ENCODE peak calls at places on chromosomes 16 and 17, in ten cellular contexts. L, T, P, E, G, H, Q, N, F and Z are unnamed samples.

GRCh38 chr17:3968017-3968416 is 3.8 kb upstream of the ATP2A3 start:
- DNase-seq in G (no peak), Q (no peak), L (no peak), T (no peak), F (no peak), N (no peak), E (no peak), H (no peak), P (no peak), Z (no peak)

GRCh38 chr16:82603784-82604411 is 22.9 kb upstream of the CDH13 start:
- DNase-seq in F (peak; percentile 72), G (peak; percentile 86), T (peak; percentile 50), P (no peak), Q (peak; percentile 58), N (peak; percentile 78), L (no peak), E (no peak), H (no peak), Z (no peak)

GRCh38 chr17:4881761-4882555 is 17.4 kb upstream of the C17orf107 start:
- DNase-seq in N (peak; percentile 46), F (no peak), Q (no peak), G (peak; percentile 95), T (peak; percentile 66), H (peak; percentile 63), P (peak; percentile 63), E (no peak), L (peak; percentile 57), Z (peak; percentile 52)

GRCh38 chr16:56950881-56951771 is 10.6 kb upstream of the CETP start:
- DNase-seq in L (peak; percentile 17), Q (no peak), N (peak; percentile 63), P (peak; percentile 47), T (peak; percentile 59), E (no peak), H (peak; percentile 37), G (peak; percentile 88), F (peak; percentile 59), Z (no peak)

GRCh38 chr16:13110124-13110796 is 208.9 kb downstream of the SHISA9 start:
- DNase-seq in G (peak; percentile 70), P (no peak), N (no peak), F (peak; percentile 86), Q (no peak), L (no peak), H (no peak), E (no peak), T (no peak), Z (no peak)

GRCh38 chr17:50201226-50201854 is at the start of gene COL1A1:
- DNase-seq in Q (peak; percentile 96), E (peak; percentile 93), G (peak; percentile 77), F (peak; percentile 95), P (peak; percentile 93), N (peak; percentile 94), L (no peak), T (no peak), H (peak; percentile 68), Z (no peak)

GRCh38 chr16:54216268-54217187 is 70.1 kb downstream of the IRX3 start:
- DNase-seq in L (no peak), T (no peak), Q (peak; percentile 20), N (peak; percentile 42), P (peak; percentile 34), E (no peak), H (no peak), F (peak; percentile 13), G (no peak), Z (no peak)

GRCh38 chr17:17570798-17571716 is 20.5 kb downstream of the PEMT start:
- DNase-seq in F (no peak), E (no peak), P (peak; percentile 51), G (no peak), Q (no peak), N (no peak), H (no peak), L (no peak), T (no peak), Z (no peak)

DNA sequence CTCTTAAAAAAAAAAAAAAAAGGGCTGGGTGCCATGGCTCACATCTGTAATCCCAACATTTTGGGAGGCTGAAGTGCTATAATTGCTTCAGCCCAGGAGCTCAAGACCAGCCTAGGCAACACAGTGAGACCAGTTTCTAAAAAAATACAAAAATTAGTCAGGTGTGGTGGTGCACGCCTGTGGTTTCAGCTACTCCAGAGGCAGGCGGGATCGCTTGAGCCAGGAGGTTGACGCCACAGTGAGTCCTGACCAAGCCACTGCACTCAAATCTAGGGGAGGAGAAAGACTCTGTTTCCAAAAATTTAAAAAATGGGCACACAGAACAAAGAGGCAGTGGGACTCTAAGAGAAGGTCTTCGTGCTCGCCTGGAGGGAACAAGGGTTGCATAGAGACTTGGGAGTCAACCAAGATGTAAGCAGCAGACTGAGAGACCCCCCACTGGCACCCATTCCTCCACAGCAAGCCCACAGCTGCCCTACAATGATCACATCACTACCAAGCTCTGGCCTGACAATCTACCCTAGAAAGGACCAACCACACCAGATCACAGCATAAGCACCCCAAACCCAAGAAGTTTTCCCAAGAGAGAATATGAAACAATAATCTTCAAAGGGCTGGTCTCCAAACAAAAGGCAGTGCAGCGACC is 121.6 kb downstream of the ANKRD11 start:
- DNase-seq in P (no peak), F (no peak), H (no peak), Q (no peak), L (no peak), T (no peak), G (no peak), N (no peak), E (no peak), Z (no peak)
- TF ChIP-seq CTCF in P (no peak), F (no peak), H (no peak), Q (no peak), L (no peak), T (no peak), G (no peak), N (no peak), E (no peak), Z (no peak)

GRCh38 chr16:3123986-3124886 is 10.6 kb upstream of the ZNF213 start:
- DNase-seq in T (peak; percentile 98), E (peak; percentile 99), G (peak; percentile 99), H (peak; percentile 97), Q (peak; percentile 96), F (peak; percentile 85), N (peak; percentile 94), P (peak; percentile 97), L (peak; percentile 91), Z (peak; percentile 98)
- TF ChIP-seq CTCF in T (no peak), E (no peak), G (peak; percentile 56), H (peak; percentile 2), Q (peak; percentile 19), F (peak; percentile 42), N (peak; percentile 34), P (peak; percentile 10), L (peak; percentile 41), Z (no peak)

GRCh38 chr16:31094088-31094423 is 541 bp downstream of the VKORC1 start:
- DNase-seq in N (no peak), H (no peak), F (no peak), L (no peak), T (no peak), E (no peak), Q (no peak), G (peak; percentile 73), P (no peak), Z (no peak)

GRCh38 chr16:31092330-31092729 is 2.3 kb downstream of the VKORC1 start:
- DNase-seq in Q (no peak), P (no peak), G (no peak), L (no peak), F (peak; percentile 44), N (no peak), T (no peak), H (no peak), E (no peak), Z (no peak)

GRCh38 chr16:31090540-31090939 is 1.8 kb upstream of the PRSS53 start:
- DNase-seq in P (no peak), E (no peak), N (no peak), L (no peak), H (no peak), F (peak; percentile 42), G (no peak), Q (no peak), T (no peak), Z (no peak)

GRCh38 chr16:31093132-31093703 is 1.4 kb downstream of the VKORC1 start:
- DNase-seq in F (peak; percentile 31), H (no peak), N (peak; percentile 27), Q (no peak), P (no peak), G (peak; percentile 87), T (no peak), E (no peak), L (no peak), Z (no peak)

DNA sequence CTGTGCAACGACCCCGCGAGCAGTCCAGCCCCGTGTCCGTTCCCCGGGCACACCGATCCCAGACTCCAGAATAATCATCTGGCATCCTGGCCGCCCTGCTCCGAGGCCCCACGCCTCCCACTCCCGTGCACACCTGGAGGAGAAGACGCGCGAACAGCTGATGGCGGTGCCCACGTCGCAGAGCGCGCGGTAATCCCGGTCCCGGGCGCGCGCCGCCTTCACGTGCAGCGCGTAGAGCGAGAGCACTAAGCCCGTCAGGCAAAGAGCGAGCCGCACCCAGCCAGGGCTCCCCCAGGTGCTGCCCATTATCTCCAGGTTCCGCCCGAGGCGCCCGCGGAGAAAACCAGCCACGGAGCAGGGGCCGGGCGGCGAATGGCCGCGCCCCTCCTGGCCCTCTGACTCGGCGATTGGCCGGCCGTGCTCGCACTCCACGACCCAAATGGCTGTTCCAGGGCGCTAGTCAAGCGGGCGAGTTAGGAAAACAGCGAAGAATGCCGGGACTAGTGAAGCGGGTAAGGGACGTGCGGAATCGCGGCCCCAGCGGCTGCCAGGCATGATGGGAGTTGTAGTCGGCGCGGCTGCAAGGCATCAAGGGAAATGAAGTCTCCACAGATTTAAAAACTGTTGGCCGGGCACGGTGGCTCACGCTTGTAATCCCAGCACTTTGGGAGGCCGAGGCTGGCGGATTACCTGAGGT is at the start of gene VKORC1:
- DNase-seq in L (peak; percentile 85), Q (peak; percentile 95), F (peak; percentile 97), G (peak; percentile 98), H (peak; percentile 95), E (peak; percentile 97), N (peak; percentile 98), T (peak; percentile 85), P (peak; percentile 94), Z (peak; percentile 75)
- TF ChIP-seq CTCF in L (no peak), Q (no peak), F (no peak), G (no peak), H (no peak), E (no peak), N (no peak), T (no peak), P (no peak), Z (no peak)

GRCh38 chr17:44122825-44123355 is 551 bp downstream of the HDAC5 start:
- DNase-seq in T (no peak), Q (no peak), N (no peak), H (no peak), F (no peak), G (peak; percentile 79), P (no peak), L (no peak), E (no peak), Z (no peak)

GRCh38 chr17:44124118-44124438 is 637 bp upstream of the HDAC5 start:
- DNase-seq in G (no peak), P (no peak), Q (no peak), L (no peak), E (no peak), H (no peak), N (no peak), T (no peak), F (no peak), Z (no peak)

GRCh38 chr17:44121206-44121605 is 2.2 kb downstream of the HDAC5 start:
- DNase-seq in T (no peak), N (no peak), E (no peak), G (peak; percentile 70), F (no peak), L (no peak), Q (no peak), H (no peak), P (no peak), Z (no peak)

GRCh38 chr17:44121997-44122824 is 1.2 kb downstream of the HDAC5 start:
- DNase-seq in H (no peak), E (no peak), F (no peak), N (no peak), G (peak; percentile 72), Q (no peak), T (no peak), L (no peak), P (no peak), Z (no peak)

DNA sequence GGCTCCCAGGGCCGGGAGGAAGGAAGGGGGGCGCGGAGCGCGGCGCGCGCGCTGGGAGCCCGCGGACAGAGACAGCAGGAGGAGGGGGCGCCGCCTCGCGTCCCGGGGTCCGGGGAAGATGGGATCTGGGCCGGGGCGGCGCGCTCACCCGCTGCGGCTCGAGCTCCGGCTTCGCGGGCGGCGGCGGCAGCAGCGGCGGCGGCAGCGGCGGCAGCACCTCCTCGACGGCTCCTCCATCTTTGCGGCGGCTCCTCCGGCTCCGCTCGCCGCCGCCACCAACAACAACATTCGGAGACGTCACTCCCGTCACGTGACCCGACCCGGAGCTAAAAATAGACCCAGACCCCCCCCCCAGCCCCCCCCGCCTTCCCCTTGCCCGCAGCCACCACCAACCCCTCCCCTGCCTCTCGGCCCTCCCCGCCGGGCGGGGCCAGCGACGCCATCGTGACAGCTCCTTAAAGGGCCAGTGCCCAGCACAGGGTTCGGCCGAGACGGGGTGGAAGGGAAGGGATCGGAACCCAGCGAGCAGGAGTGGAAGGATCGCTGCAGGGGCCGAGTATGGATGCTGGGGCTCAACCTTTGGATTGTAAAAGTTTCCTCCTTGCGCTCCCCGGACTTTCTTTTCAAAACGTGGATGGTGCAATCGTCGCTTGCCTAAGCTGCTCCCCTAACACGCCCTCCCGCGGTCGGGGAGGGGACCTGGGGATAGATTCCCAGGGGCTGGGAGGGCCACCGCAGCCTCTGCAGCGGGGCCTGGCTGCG is at the start of gene HDAC5:
- DNase-seq in N (peak; percentile 96), Q (peak; percentile 96), T (peak; percentile 92), P (peak; percentile 96), L (peak; percentile 89), F (peak; percentile 93), H (peak; percentile 97), G (peak; percentile 100), E (peak; percentile 98), Z (peak; percentile 87)
- TF ChIP-seq CTCF in N (peak; percentile 61), Q (peak; percentile 76), T (no peak), P (peak; percentile 77), L (peak; percentile 62), F (peak; percentile 57), H (peak; percentile 19), G (peak; percentile 73), E (peak; percentile 45), Z (no peak)